ENCODE peak calls at places on chromosomes 7 and 10, in eight cellular contexts. N, C, U, O, X, A, I and K are unnamed samples.

GRCh38 chr7:16403475-16403874 is 17.9 kb downstream of the CRPPA start:
- DNase-seq in I (no peak), U (no peak), N (no peak), A (no peak), C (no peak), X (no peak), O (no peak), K (no peak)

GRCh38 chr7:64755881-64756280 is 38.3 kb upstream of the ZNF138 start:
- DNase-seq in I (no peak), C (no peak), N (no peak), O (no peak), X (no peak), A (peak; percentile 26), U (no peak), K (no peak)

GRCh38 chr10:124916098-124916584 is 25.8 kb upstream of the ZRANB1 start:
- DNase-seq in X (peak; percentile 33), C (no peak), A (peak; percentile 11), N (no peak), U (no peak), O (no peak), I (no peak), K (peak; percentile 34)

GRCh38 chr7:52260046-52260665 is 775.3 kb upstream of the POM121L12 start:
- DNase-seq in X (no peak), C (peak; percentile 13), U (no peak), I (no peak), A (peak; percentile 20), N (no peak), O (no peak), K (no peak)

GRCh38 chr7:29511337-29511736 is 52.3 kb upstream of the PRR15 start:
- DNase-seq in A (no peak), N (no peak), I (no peak), X (no peak), U (no peak), C (no peak), O (no peak), K (no peak)

GRCh38 chr10:71816421-71816851 is 34.6 kb downstream of the PSAP start:
- DNase-seq in N (no peak), I (no peak), O (no peak), U (no peak), X (no peak), C (no peak), A (no peak), K (no peak)

GRCh38 chr7:151141281-151141854 is 26.1 kb downstream of the GBX1 start:
- DNase-seq in A (no peak), N (no peak), I (no peak), X (no peak), U (no peak), O (no peak), C (no peak), K (no peak)

GRCh38 chr7:149816794-149817193 is 21.4 kb upstream of the ZNF862 start:
- DNase-seq in X (no peak), I (no peak), N (no peak), A (no peak), U (no peak), O (no peak), C (no peak), K (no peak)

GRCh38 chr7:28998110-28998509 is 40.0 kb upstream of the TRIL start:
- DNase-seq in A (no peak), N (no peak), I (no peak), O (no peak), U (no peak), C (no peak), X (no peak), K (peak; percentile 10)

GRCh38 chr7:10474048-10474447 is 499.6 kb upstream of the PHF14 start:
- DNase-seq in N (peak; percentile 68), O (no peak), A (no peak), U (no peak), C (no peak), X (no peak), I (no peak), K (no peak)

GRCh38 chr10:101227765-101228681 is 1.2 kb downstream of the LBX1 start:
- DNase-seq in U (no peak), C (no peak), X (no peak), A (no peak), I (no peak), O (no peak), N (no peak), K (no peak)